ENCODE peak calls at places on chromosomes 12 and 14, in six cellular contexts. Y is activated T-cell treated with anti-CD3 and anti-CD28 coated beads, Interleukin-2, amount 50 U/mL, for 24 hours; M is ureter; Q is thyroid gland; V is hippocampal formation; X is stimulated activated CD8-positive, alpha-beta memory T cell treated with anti-CD3 and anti-CD28 coated beads, Interleukin-12 subunit alpha, Interleukin-12 subunit beta, amount 100 ng/mL, for 4 hours. R is an unnamed sample.

GRCh38 chr14:100523536-100524025 is 63.6 kb downstream of the BEGAIN start:
- DNase-seq in Y (peak; percentile 5), M (peak; percentile 18), Q (no peak), V (no peak), X (no peak), R (no peak)

GRCh38 chr12:48966177-48966890 is 5.2 kb downstream of the WNT10B start:
- DNase-seq in Y (no peak), M (no peak), Q (no peak), V (no peak), X (no peak), R (no peak)

GRCh38 chr12:116376354-116377193 is 99.1 kb upstream of the MED13L start:
- DNase-seq in Y (no peak), M (no peak), Q (no peak), V (no peak), X (no peak), R (no peak)

GRCh38 chr14:69528930-69529329 is 44.4 kb downstream of the PLEKHD1 start:
- DNase-seq in Y (no peak), M (no peak), Q (no peak), V (no peak), X (no peak), R (no peak)

GRCh38 chr12:96255077-96255476 is 60.9 kb downstream of the ELK3 start:
- DNase-seq in Y (no peak), M (no peak), Q (peak; percentile 41), V (no peak), X (no peak), R (no peak)

GRCh38 chr12:131949431-131950181 is at the start of gene EP400:
- DNase-seq in Y (peak; percentile 95), M (peak; percentile 95), Q (peak; percentile 96), V (peak; percentile 89), X (peak; percentile 95), R (peak; percentile 96)

GRCh38 chr14:91728616-91729183 is 3.2 kb downstream of the CATSPERB start:
- DNase-seq in Y (no peak), M (no peak), Q (no peak), V (no peak), X (no peak), R (no peak)

GRCh38 chr12:131959137-131959536 is 9.4 kb downstream of the EP400 start:
- DNase-seq in Y (no peak), M (no peak), Q (no peak), V (no peak), X (no peak), R (no peak)

GRCh38 chr12:8906781-8907180 is 7.5 kb upstream of the PHC1 start:
- DNase-seq in Y (no peak), M (no peak), Q (no peak), V (no peak), X (no peak), R (no peak)

GRCh38 chr12:130522244-130522834 is 184.7 kb downstream of the PIWIL1 start:
- DNase-seq in Y (no peak), M (no peak), Q (no peak), V (no peak), X (no peak), R (no peak)

GRCh38 chr12:45302621-45303020 is 86.7 kb downstream of the ANO6 start:
- DNase-seq in Y (no peak), M (no peak), Q (no peak), V (no peak), X (no peak), R (no peak)

GRCh38 chr12:2311001-2311778 is 258.4 kb downstream of the CACNA1C start:
- DNase-seq in Y (no peak), M (no peak), Q (no peak), V (no peak), X (no peak), R (no peak)

GRCh38 chr14:38098074-38098846 is 109.4 kb upstream of the SSTR1 start:
- DNase-seq in Y (no peak), M (no peak), Q (no peak), V (no peak), X (no peak), R (no peak)

GRCh38 chr12:4934651-4935050 is 24.9 kb downstream of the KCNA1 start:
- DNase-seq in Y (no peak), M (no peak), Q (no peak), V (no peak), X (no peak), R (no peak)

GRCh38 chr12:1842905-1843640 is 22.7 kb downstream of the LRTM2 start:
- DNase-seq in Y (no peak), M (no peak), Q (no peak), V (no peak), X (no peak), R (no peak)

GRCh38 chr12:19021240-19021639 is 108.3 kb upstream of the PLEKHA5 start:
- DNase-seq in Y (no peak), M (no peak), Q (no peak), V (no peak), X (no peak), R (no peak)

GRCh38 chr14:69673578-69674305 is 62.3 kb downstream of the SUSD6 start:
- DNase-seq in Y (no peak), M (no peak), Q (no peak), V (no peak), X (no peak), R (no peak)

GRCh38 chr12:12445882-12446181 is 89.0 kb downstream of the BORCS5 start:
- DNase-seq in Y (no peak), M (no peak), Q (no peak), V (no peak), X (no peak), R (no peak)

GRCh38 chr14:86296173-86296572 is 766.2 kb downstream of the FLRT2 start:
- DNase-seq in Y (no peak), M (no peak), Q (no peak), V (no peak), X (no peak), R (no peak)

GRCh38 chr12:607541-608001 is 55.7 kb downstream of the NINJ2 start:
- DNase-seq in Y (peak; percentile 30), M (peak; percentile 52), Q (peak; percentile 88), V (no peak), X (no peak), R (no peak)

GRCh38 chr12:49962861-49963765 is 1.4 kb downstream of the AQP5 start:
- DNase-seq in Y (no peak), M (peak; percentile 87), Q (peak; percentile 90), V (no peak), X (no peak), R (no peak)

GRCh38 chr14:53951661-53952265 is 4.9 kb downstream of the BMP4 start:
- DNase-seq in Y (no peak), M (no peak), Q (peak; percentile 18), V (no peak), X (no peak), R (no peak)

GRCh38 chr14:22821193-22822016 is 6.2 kb upstream of the SLC7A7 start:
- DNase-seq in Y (no peak), M (no peak), Q (no peak), V (no peak), X (no peak), R (no peak)

GRCh38 chr12:129719426-129719825 is 184.4 kb downstream of the TMEM132D start:
- DNase-seq in Y (no peak), M (no peak), Q (no peak), V (no peak), X (no peak), R (no peak)

GRCh38 chr14:77324816-77325745 is 4.2 kb downstream of the GSTZ1 start:
- DNase-seq in Y (no peak), M (no peak), Q (no peak), V (no peak), X (no peak), R (no peak)

GRCh38 chr12:131197490-131197889 is 243.8 kb downstream of the ADGRD1 start:
- DNase-seq in Y (no peak), M (peak; percentile 26), Q (no peak), V (no peak), X (no peak), R (no peak)

GRCh38 chr12:56831936-56832335 is 68.8 kb downstream of the HSD17B6 start:
- DNase-seq in Y (no peak), M (no peak), Q (no peak), V (no peak), X (no peak), R (no peak)

GRCh38 chr12:5809586-5809985 is 135.5 kb downstream of the ANO2 start:
- DNase-seq in Y (no peak), M (no peak), Q (no peak), V (no peak), X (no peak), R (no peak)

GRCh38 chr14:90263748-90264449 is 7.5 kb downstream of the PSMC1 start:
- DNase-seq in Y (no peak), M (no peak), Q (no peak), V (no peak), X (no peak), R (no peak)

GRCh38 chr14:85960781-85961180 is 430.8 kb downstream of the FLRT2 start:
- DNase-seq in Y (no peak), M (no peak), Q (no peak), V (no peak), X (no peak), R (no peak)

GRCh38 chr12:124170756-124171155 is 124.1 kb upstream of the RFLNA start:
- DNase-seq in Y (no peak), M (no peak), Q (no peak), V (no peak), X (no peak), R (no peak)

GRCh38 chr12:33012226-33012625 is 115.6 kb upstream of the PKP2 start:
- DNase-seq in Y (no peak), M (no peak), Q (no peak), V (no peak), X (no peak), R (no peak)

GRCh38 chr12:46265102-46265501 is 3.7 kb downstream of the SLC38A1 start:
- DNase-seq in Y (no peak), M (no peak), Q (no peak), V (no peak), X (no peak), R (no peak)

GRCh38 chr12:108753969-108754368 is 22.7 kb upstream of the CORO1C start:
- DNase-seq in Y (no peak), M (no peak), Q (no peak), V (no peak), X (no peak), R (no peak)

R was measured in T-helper 9 cell.